ENCODE peak calls at places on chromosomes 6 and 20, in ten cellular contexts. S is PC-3, G is ascending aorta, U is mammary epithelial cell, H is endodermal cell, J is ovary, Z is pancreas, E is endothelial cell of umbilical vein, C is Panc1, B is uterus. L is an unnamed sample.

GRCh38 chr20:18001131-18001921 is 32.5 kb downstream of the MGME1 start:
- DNase-seq in U (peak; percentile 97), H (peak; percentile 70), B (peak; percentile 74), Z (no peak), G (peak; percentile 83), J (peak; percentile 69), C (no peak), S (peak; percentile 69), E (no peak), L (peak; percentile 4)

GRCh38 chr6:150027806-150028565 is 2.7 kb upstream of the RAET1L start:
- DNase-seq in G (peak; percentile 48), S (no peak), C (no peak), J (no peak), Z (no peak), U (no peak), B (no peak), E (no peak), H (peak; percentile 17), L (no peak)

GRCh38 chr20:37845261-37845681 is 57.7 kb upstream of the VSTM2L start:
- DNase-seq in U (no peak), Z (peak; percentile 67), H (peak; percentile 79), B (no peak), S (no peak), C (no peak), G (no peak), E (no peak), J (no peak), L (no peak)

GRCh38 chr20:51749674-51750036 is 18.5 kb downstream of the ATP9A start:
- DNase-seq in J (no peak), U (peak; percentile 36), Z (no peak), S (peak; percentile 73), E (peak; percentile 21), C (peak; percentile 79), G (no peak), B (no peak), H (no peak), L (no peak)

GRCh38 chr6:80553071-80553740 is 446.7 kb downstream of the BCKDHB start:
- DNase-seq in C (no peak), Z (no peak), E (no peak), U (no peak), S (no peak), G (no peak), H (no peak), B (no peak), J (no peak), L (no peak)

GRCh38 chr6:23659125-23659524 is 466.9 kb upstream of the NRSN1 start:
- DNase-seq in J (no peak), S (peak; percentile 64), C (no peak), Z (no peak), E (no peak), H (peak; percentile 75), B (no peak), G (no peak), U (no peak), L (no peak)

GRCh38 chr20:13338999-13339411 is 117.9 kb downstream of the ISM1 start:
- DNase-seq in B (no peak), J (no peak), Z (no peak), S (no peak), C (no peak), H (no peak), U (no peak), E (no peak), G (no peak), L (no peak)

GRCh38 chr6:104860221-104860620 is 502 bp upstream of the HACE1 start:
- DNase-seq in J (no peak), H (no peak), G (no peak), E (no peak), C (no peak), U (no peak), S (no peak), Z (no peak), B (no peak), L (no peak)

GRCh38 chr20:53785320-53785719 is 191.7 kb upstream of the ZNF217 start:
- DNase-seq in G (no peak), H (no peak), J (no peak), Z (no peak), U (no peak), B (no peak), S (peak; percentile 61), C (no peak), E (no peak), L (no peak)

GRCh38 chr6:166289181-166290061 is 18.8 kb downstream of the PRR18 start:
- DNase-seq in B (no peak), H (no peak), J (no peak), S (no peak), C (no peak), G (no peak), Z (no peak), U (no peak), E (no peak), L (no peak)

GRCh38 chr20:53949319-53949839 is 121.0 kb downstream of the BCAS1 start:
- DNase-seq in H (no peak), S (peak; percentile 98), B (no peak), E (peak; percentile 63), G (peak; percentile 80), C (no peak), Z (no peak), J (no peak), U (peak; percentile 92), L (no peak)

GRCh38 chr6:29926081-29926794 is 16.1 kb upstream of the HLA-A start:
- DNase-seq in B (peak; percentile 53), E (no peak), J (peak; percentile 49), C (no peak), U (no peak), S (no peak), G (no peak), H (no peak), Z (peak; percentile 60), L (no peak)

GRCh38 chr6:137415127-137415833 is 78.9 kb downstream of the OLIG3 start:
- DNase-seq in C (peak; percentile 22), S (peak; percentile 77), H (peak; percentile 91), G (peak; percentile 68), B (peak; percentile 45), U (peak; percentile 49), J (peak; percentile 23), Z (peak; percentile 29), E (peak; percentile 73), L (no peak)

GRCh38 chr6:35737413-35738211 is 780 bp downstream of the ARMC12 start:
- DNase-seq in Z (peak; percentile 56), J (no peak), U (peak; percentile 68), C (no peak), G (no peak), S (peak; percentile 87), B (no peak), E (peak; percentile 77), H (peak; percentile 46), L (no peak)

GRCh38 chr6:56193846-56194245 is 53.5 kb downstream of the COL21A1 start:
- DNase-seq in B (no peak), U (peak; percentile 20), H (no peak), G (no peak), Z (no peak), E (no peak), C (no peak), S (peak; percentile 27), J (no peak), L (no peak)
- H3K9me3 ChIP-seq in B (peaks cover 3% of the 10 kb centered on the region), U (no peaks in the 10 kb centered on the region), H (peaks cover 17% of the 10 kb centered on the region), G (no peaks in the 10 kb centered on the region), Z (no peaks in the 10 kb centered on the region), E (no peaks in the 10 kb centered on the region), C (no peaks in the 10 kb centered on the region), S (no peaks in the 10 kb centered on the region), J (no peaks in the 10 kb centered on the region), L (peaks cover 7% of the 10 kb centered on the region)

GRCh38 chr6:41798901-41799300 is 11.4 kb downstream of the TOMM6 start:
- DNase-seq in Z (no peak), C (no peak), B (no peak), G (no peak), U (no peak), H (no peak), E (no peak), S (no peak), J (no peak), L (no peak)
- H3K36me3 ChIP-seq in Z (no peaks in the 10 kb centered on the region), C (no peaks in the 10 kb centered on the region), B (no peaks in the 10 kb centered on the region), G (peaks cover 22% of the 10 kb centered on the region), U (no peaks in the 10 kb centered on the region), H (peaks cover 31% of the 10 kb centered on the region), E (no peaks in the 10 kb centered on the region), S (no peaks in the 10 kb centered on the region), J (no peaks in the 10 kb centered on the region), L (peaks cover 3% of the 10 kb centered on the region)

GRCh38 chr6:26578279-26578678 is 18.5 kb upstream of the ABT1 start:
- DNase-seq in Z (no peak), B (no peak), J (no peak), C (no peak), G (no peak), U (no peak), S (no peak), E (no peak), H (no peak), L (no peak)

GRCh38 chr6:26577720-26578072 is 19.1 kb upstream of the ABT1 start:
- DNase-seq in G (no peak), S (no peak), C (no peak), J (no peak), U (no peak), H (no peak), B (no peak), Z (no peak), E (no peak), L (no peak)

GRCh38 chr6:26575494-26575939 is 21.2 kb upstream of the ABT1 start:
- DNase-seq in U (peak; percentile 19), G (no peak), S (no peak), H (peak; percentile 75), E (peak; percentile 9), C (peak; percentile 91), B (no peak), Z (no peak), J (no peak), L (no peak)

GRCh38 chr6:26576929-26577719 is 19.6 kb upstream of the ABT1 start:
- DNase-seq in B (peak; percentile 54), G (no peak), Z (no peak), U (peak; percentile 78), S (peak; percentile 34), E (peak; percentile 54), H (peak; percentile 92), J (no peak), C (peak; percentile 96), L (no peak)

DNA sequence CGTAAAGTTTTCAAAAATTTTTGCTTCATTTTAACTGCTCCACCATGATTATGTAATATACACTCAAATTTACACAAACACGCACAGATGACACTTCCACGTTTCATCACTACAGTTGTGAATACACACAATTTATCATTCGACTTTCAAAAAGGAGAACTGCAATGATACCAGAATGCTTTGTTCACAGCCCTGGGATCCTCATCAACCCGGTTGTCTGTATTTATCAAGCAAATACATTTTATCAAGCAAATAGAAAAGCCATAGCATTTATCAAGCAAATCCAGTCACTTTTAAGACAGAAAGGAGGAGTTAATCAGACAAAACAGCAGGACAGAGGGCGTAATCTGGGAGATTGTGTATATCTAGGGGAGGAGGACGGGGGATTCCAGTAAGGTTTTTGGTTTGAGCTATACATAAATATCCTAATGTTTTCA is 20.3 kb upstream of the ABT1 start:
- DNase-seq in H (no peak), E (peak; percentile 8), U (no peak), J (no peak), C (no peak), S (no peak), Z (no peak), B (no peak), G (no peak), L (no peak)
- H3K4me3 ChIP-seq in H (peak overlapping the region; percentile 93), E (peak overlapping the region; percentile 57), U (peak overlapping the region; percentile 51), J (no peak overlapping the region), C (peak overlapping the region; percentile 84), S (no peak overlapping the region), Z (no peak overlapping the region), B (no peak overlapping the region), G (no peak overlapping the region), L (peak overlapping the region; percentile 60)

DNA sequence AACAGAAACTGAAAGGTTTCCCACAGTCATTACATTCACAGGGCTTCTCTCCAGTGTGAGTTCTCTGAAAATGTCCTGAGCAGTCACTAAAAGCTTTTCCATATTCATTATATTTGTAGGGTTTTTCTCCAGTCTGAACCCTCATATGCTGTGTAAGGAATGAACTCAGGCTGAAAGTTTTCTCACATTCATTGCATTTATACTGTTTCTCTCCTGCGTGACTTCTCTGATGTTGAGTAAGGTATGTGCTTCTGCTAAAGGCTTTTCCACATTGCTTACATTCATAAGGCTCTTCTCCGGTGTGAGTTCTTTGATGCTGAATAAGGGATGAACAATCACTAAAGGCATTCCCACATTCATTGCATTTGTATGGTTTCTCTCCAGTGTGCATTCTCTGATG is 29.8 kb upstream of the ZNF391 start:
- DNase-seq in S (no peak), Z (no peak), C (no peak), E (no peak), U (no peak), H (no peak), B (no peak), G (no peak), J (no peak), L (no peak)
- H3K9me3 ChIP-seq in S (peaks cover 54% of the 10 kb centered on the region), Z (no peaks in the 10 kb centered on the region), C (peaks cover 70% of the 10 kb centered on the region), E (no peaks in the 10 kb centered on the region), U (peaks cover 38% of the 10 kb centered on the region), H (peaks cover 60% of the 10 kb centered on the region), B (peaks cover 30% of the 10 kb centered on the region), G (peaks cover 18% of the 10 kb centered on the region), J (no peaks in the 10 kb centered on the region), L (peaks cover 37% of the 10 kb centered on the region)